ENCODE peak calls at places on chromosomes 1 and 21, in six cellular contexts. G, N, Z, L, Q and M are unnamed samples.

GRCh38 chr1:153122831-153123421 is 9.6 kb upstream of the SPRR2F start:
- DNase-seq in Q (no peak), L (no peak), Z (no peak), N (no peak), G (no peak), M (no peak)

GRCh38 chr1:3677411-3677944 is 25.2 kb downstream of the TP73 start:
- DNase-seq in Z (no peak), G (no peak), Q (no peak), L (no peak), N (no peak), M (no peak)

GRCh38 chr1:119758584-119758983 is 10.1 kb downstream of the HMGCS2 start:
- DNase-seq in L (no peak), G (no peak), Z (no peak), Q (no peak), N (no peak), M (no peak)

GRCh38 chr1:209183195-209183594 is 400.3 kb upstream of the CAMK1G start:
- DNase-seq in L (no peak), Q (no peak), G (no peak), N (no peak), Z (no peak), M (no peak)

GRCh38 chr1:101506541-101507164 is 269.8 kb downstream of the S1PR1 start:
- DNase-seq in N (no peak), Q (no peak), Z (no peak), G (peak), L (peak), M (no peak)

GRCh38 chr1:216045400-216045799 is 377.8 kb downstream of the USH2A start:
- DNase-seq in G (no peak), Z (no peak), Q (no peak), N (no peak), L (no peak), M (no peak)

GRCh38 chr1:200556005-200556404 is 64.5 kb downstream of the KIF14 start:
- DNase-seq in Q (no peak), G (no peak), N (no peak), Z (no peak), L (no peak), M (no peak)

GRCh38 chr1:158020877-158021630 is 27.6 kb downstream of the KIRREL1 start:
- DNase-seq in N (no peak), Q (no peak), Z (no peak), L (no peak), G (no peak), M (no peak)

GRCh38 chr1:47521034-47521871 is 83.4 kb downstream of the FOXD2 start:
- DNase-seq in G (no peak), Z (no peak), L (no peak), Q (no peak), N (no peak), M (no peak)

GRCh38 chr21:41682719-41683179 is 84.1 kb downstream of the RIPK4 start:
- DNase-seq in G (no peak), N (no peak), L (no peak), Q (no peak), Z (no peak), M (no peak)

GRCh38 chr1:62022348-62022747 is 172.3 kb upstream of the L1TD1 start:
- DNase-seq in L (no peak), G (no peak), N (no peak), Q (no peak), Z (no peak), M (no peak)

GRCh38 chr21:37225440-37225839 is 41.7 kb downstream of the VPS26C start:
- DNase-seq in N (no peak), G (no peak), L (no peak), Q (no peak), Z (no peak), M (no peak)

GRCh38 chr1:50610563-50610962 is 187.3 kb upstream of the DMRTA2 start:
- DNase-seq in L (peak), N (no peak), G (no peak), Q (no peak), Z (no peak), M (no peak)

GRCh38 chr1:155645648-155646047 is 35.6 kb downstream of the MSTO1 start:
- DNase-seq in Z (no peak), G (no peak), L (no peak), N (no peak), Q (no peak), M (no peak)

GRCh38 chr1:12204140-12204539 is 25.7 kb upstream of the VPS13D start:
- DNase-seq in Z (no peak), L (peak), N (no peak), Q (no peak), G (no peak), M (no peak)

GRCh38 chr21:29018540-29018939 is 609 bp downstream of the RWDD2B start:
- DNase-seq in N (no peak), L (no peak), Q (no peak), Z (no peak), G (no peak), M (no peak)

GRCh38 chr21:29718081-29718815 is 221.5 kb downstream of the GRIK1 start:
- DNase-seq in Z (no peak), L (no peak), Q (no peak), G (no peak), N (no peak), M (no peak)

GRCh38 chr21:17711896-17712295 is 99.2 kb upstream of the BTG3 start:
- DNase-seq in L (no peak), N (no peak), Q (no peak), G (no peak), Z (no peak), M (no peak)

GRCh38 chr1:243712890-243713425 is 137.1 kb downstream of the AKT3 start:
- DNase-seq in Z (no peak), Q (no peak), N (no peak), G (no peak), L (no peak), M (no peak)

GRCh38 chr1:20437640-20438039 is 48.4 kb downstream of the CAMK2N1 start:
- DNase-seq in Z (no peak), L (no peak), G (no peak), N (no peak), Q (no peak), M (no peak)

GRCh38 chr1:41503507-41504125 is 19.1 kb upstream of the EDN2 start:
- DNase-seq in Q (peak), G (no peak), N (no peak), L (no peak), Z (no peak), M (no peak)

GRCh38 chr1:119372493-119373086 is 4.0 kb downstream of the HAO2 start:
- DNase-seq in Z (no peak), Q (no peak), L (peak), G (peak), N (no peak), M (no peak)

GRCh38 chr1:155691992-155692528 is 3.2 kb downstream of the DAP3 start:
- DNase-seq in N (no peak), L (no peak), Q (no peak), Z (no peak), G (no peak), M (no peak)

GRCh38 chr1:203776636-203777035 is 11.7 kb downstream of the LAX1 start:
- DNase-seq in N (no peak), G (peak), Z (no peak), L (peak), Q (no peak), M (no peak)

GRCh38 chr1:174225499-174226204 is 66.3 kb downstream of the RABGAP1L start:
- DNase-seq in G (no peak), Z (no peak), Q (no peak), L (no peak), N (no peak), M (no peak)

GRCh38 chr21:46355161-46356004 is 31.4 kb downstream of the PCNT start:
- DNase-seq in N (no peak), G (no peak), L (no peak), Z (no peak), Q (no peak), M (no peak)